ENCODE peak calls at places on chromosomes 6 and 20, in nine cellular contexts. H is cardiac muscle cell; U is tibial artery; A is psoas muscle; F is neural progenitor cell; J is heart left ventricle; Y is left ventricle myocardium inferior; X is thoracic aorta; K is CD8-positive, alpha-beta T cell. S is an unnamed sample.

GRCh38 chr6:37765182-37765780 is 54.2 kb upstream of the ZFAND3 start:
- DNase-seq in H (no peak), U (no peak), A (no peak), F (no peak), J (no peak), Y (no peak), X (no peak), K (no peak), S (no peak)

GRCh38 chr6:170203212-170203611 is 87.7 kb downstream of the DLL1 start:
- DNase-seq in H (no peak), U (no peak), A (no peak), F (no peak), J (no peak), Y (no peak), X (no peak), K (no peak), S (no peak)

GRCh38 chr20:19275038-19275629 is 62.7 kb downstream of the SLC24A3 start:
- DNase-seq in H (no peak), U (peak; percentile 50), A (no peak), F (no peak), J (no peak), Y (no peak), X (no peak), K (no peak), S (no peak)

GRCh38 chr6:170553686-170554085 is 483 bp upstream of the TBP start:
- DNase-seq in H (peak; percentile 61), U (no peak), A (no peak), F (no peak), J (no peak), Y (no peak), X (no peak), K (no peak), S (no peak)

GRCh38 chr6:166024252-166024651 is 143.4 kb downstream of the TBXT start:
- DNase-seq in H (no peak), U (no peak), A (no peak), F (no peak), J (no peak), Y (no peak), X (no peak), K (no peak), S (no peak)

GRCh38 chr6:69957990-69958559 is 91.7 kb downstream of the COL19A1 start:
- DNase-seq in H (no peak), U (no peak), A (no peak), F (no peak), J (no peak), Y (no peak), X (no peak), K (no peak), S (no peak)

GRCh38 chr20:60144428-60144827 is 186.2 kb downstream of the CDH26 start:
- DNase-seq in H (no peak), U (no peak), A (no peak), F (no peak), J (no peak), Y (no peak), X (no peak), K (no peak), S (no peak)

GRCh38 chr6:147207351-147207750 is 3.1 kb downstream of the STXBP5 start:
- DNase-seq in H (peak; percentile 51), U (no peak), A (no peak), F (no peak), J (no peak), Y (no peak), X (no peak), K (no peak), S (no peak)

GRCh38 chr6:81999826-82000225 is 247.3 kb upstream of the TENT5A start:
- DNase-seq in H (no peak), U (no peak), A (no peak), F (no peak), J (no peak), Y (no peak), X (no peak), K (no peak), S (no peak)
- H3K4me1 ChIP-seq in H (no peaks in the 10 kb centered on the region), U (no peaks in the 10 kb centered on the region), A (no peaks in the 10 kb centered on the region), F (peaks cover 24% of the 10 kb centered on the region), J (no peaks in the 10 kb centered on the region), Y (peaks cover 14% of the 10 kb centered on the region), X (peaks cover 27% of the 10 kb centered on the region), K (no peaks in the 10 kb centered on the region), S (no peaks in the 10 kb centered on the region)

DNA sequence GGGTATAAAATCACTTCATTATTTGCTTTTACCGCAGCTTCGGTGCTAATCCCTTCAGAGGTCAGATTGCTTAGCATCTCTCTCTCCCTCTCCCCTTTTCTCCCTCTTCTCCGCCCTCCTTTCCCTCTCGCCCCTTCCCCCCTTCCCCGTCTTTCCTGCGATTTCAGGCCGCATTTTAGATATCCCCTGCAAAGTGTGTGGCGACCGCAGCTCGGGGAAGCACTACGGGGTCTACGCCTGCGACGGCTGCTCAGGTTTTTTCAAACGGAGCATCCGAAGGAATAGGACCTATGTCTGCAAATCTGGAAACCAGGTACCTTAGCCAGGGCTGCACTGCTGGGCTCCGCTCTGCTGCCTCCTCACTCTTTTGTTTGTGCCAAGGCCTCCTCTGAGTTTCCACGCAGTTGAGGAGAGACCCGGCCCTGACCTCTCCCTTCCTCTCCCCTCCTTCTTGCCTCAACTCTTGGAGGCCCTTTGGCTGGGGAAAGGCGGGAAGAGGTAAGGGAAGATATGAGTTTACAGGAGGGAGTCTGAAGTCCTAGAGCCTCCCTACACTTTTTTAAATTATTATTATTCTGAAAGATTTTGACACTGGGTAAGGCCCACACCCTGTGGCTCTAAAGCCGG is 5.6 kb downstream of the NR2E1 start:
- DNase-seq in H (no peak), U (no peak), A (no peak), F (peak; percentile 56), J (no peak), Y (no peak), X (no peak), K (no peak), S (no peak)
- H3K4me1 ChIP-seq in H (peaks cover 8% of the 10 kb centered on the region), U (no peaks in the 10 kb centered on the region), A (peaks cover 14% of the 10 kb centered on the region), F (peaks cover 57% of the 10 kb centered on the region), J (peaks cover 59% of the 10 kb centered on the region), Y (peaks cover 66% of the 10 kb centered on the region), X (peaks cover 41% of the 10 kb centered on the region), K (peaks cover 42% of the 10 kb centered on the region), S (peaks cover 57% of the 10 kb centered on the region)

DNA sequence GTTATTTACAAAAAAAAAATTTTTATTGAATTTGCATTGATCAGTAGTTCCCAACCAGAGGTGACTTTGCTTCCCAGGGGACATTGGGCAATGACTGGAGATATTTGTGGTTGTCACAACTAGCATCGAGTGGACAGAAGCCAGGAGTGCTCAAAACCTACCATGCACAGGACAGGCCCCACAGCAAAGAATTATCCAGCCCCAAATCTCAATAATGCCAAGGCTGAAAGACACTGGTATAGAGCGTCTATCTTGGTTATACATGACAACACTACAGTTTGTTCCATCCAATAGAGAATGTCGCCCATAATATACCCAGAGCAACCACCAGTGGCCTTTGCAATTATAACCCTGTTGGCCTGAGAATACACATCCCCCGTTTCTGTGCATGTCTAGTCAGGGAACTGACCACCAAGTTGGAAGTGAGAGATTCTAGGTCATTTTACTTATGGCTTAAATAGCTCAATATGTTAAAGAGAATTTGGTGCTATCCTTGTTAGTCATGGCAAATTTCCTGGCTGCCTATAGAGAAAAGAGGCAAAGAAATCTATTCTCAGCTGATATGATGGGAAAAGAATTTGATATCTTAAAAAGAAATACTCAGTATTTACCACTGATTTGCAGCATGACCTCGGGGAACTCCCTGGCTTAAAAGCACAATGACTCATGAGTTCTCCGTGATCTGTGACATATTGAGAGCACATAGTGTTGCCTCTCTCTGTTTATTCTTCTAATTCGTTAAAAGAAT is 76.0 kb upstream of the ADTRP start:
- DNase-seq in H (peak; percentile 55), U (no peak), A (no peak), F (no peak), J (no peak), Y (no peak), X (no peak), K (no peak), S (no peak)
- H3K4me1 ChIP-seq in H (no peaks in the 10 kb centered on the region), U (no peaks in the 10 kb centered on the region), A (no peaks in the 10 kb centered on the region), F (no peaks in the 10 kb centered on the region), J (no peaks in the 10 kb centered on the region), Y (peaks cover 6% of the 10 kb centered on the region), X (peaks cover 20% of the 10 kb centered on the region), K (no peaks in the 10 kb centered on the region), S (peaks cover 5% of the 10 kb centered on the region)

DNA sequence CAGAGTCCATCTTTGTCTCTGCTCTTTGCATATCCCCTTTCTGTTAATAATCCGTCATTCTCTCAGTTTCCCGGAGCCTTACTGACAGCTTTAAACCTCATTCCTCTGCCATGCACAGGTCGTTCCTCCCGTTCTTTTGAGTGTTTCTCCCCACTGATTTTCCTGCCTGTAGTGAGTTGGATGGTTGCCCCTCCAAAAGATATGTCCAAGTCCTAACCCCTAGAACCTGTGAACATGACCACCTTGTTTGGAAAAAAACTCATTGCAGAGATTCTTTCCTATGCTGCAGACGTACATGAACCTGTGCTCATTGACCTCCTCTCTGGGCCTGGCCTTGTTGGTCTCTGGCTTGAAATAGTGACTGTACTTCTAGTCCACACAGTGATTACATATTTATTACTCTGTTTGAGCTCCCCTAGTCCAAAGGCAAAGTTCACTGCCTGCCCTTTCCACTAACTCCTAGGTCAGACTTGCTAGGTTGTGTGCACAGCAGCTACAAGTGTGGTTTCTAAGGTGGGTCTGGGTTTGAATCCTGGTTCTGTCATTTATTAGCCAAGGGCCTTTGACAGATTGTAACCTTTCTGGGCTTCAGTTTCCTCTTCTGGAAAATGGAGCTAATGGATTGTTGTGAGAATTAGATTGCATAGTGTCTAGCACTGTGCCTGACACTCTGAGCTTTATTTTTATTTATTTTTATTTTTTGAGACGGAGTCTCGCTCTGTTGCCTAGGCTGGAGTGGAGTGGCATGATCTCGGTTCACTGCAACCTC is 29.3 kb downstream of the PPARD start:
- DNase-seq in H (no peak), U (no peak), A (no peak), F (no peak), J (no peak), Y (no peak), X (no peak), K (no peak), S (no peak)
- H3K4me1 ChIP-seq in H (peaks cover 21% of the 10 kb centered on the region), U (no peaks in the 10 kb centered on the region), A (peaks cover 45% of the 10 kb centered on the region), F (no peaks in the 10 kb centered on the region), J (peaks cover 24% of the 10 kb centered on the region), Y (peaks cover 40% of the 10 kb centered on the region), X (peaks cover 53% of the 10 kb centered on the region), K (peaks cover 46% of the 10 kb centered on the region), S (peaks cover 38% of the 10 kb centered on the region)

S was measured in heart right ventricle.